ENCODE peak calls at places on chromosomes 13 and 19, in nine cellular contexts. One of them, this sample, is unnamed.

GRCh38 chr13:111541752-111542529 is 221.5 kb downstream of the TEX29 start:
- DNase-seq in uterus: no peak
- DNase-seq in CD4-positive, alpha-beta T cell: no peak
- DNase-seq in tibial nerve: no peak
- DNase-seq in lung: no peak
- DNase-seq in testis: no peak
- DNase-seq in heart right ventricle: no peak
- DNase-seq in Karpas-422: no peak
- DNase-seq in AG04450: no peak
- DNase-seq in this sample: no peak

GRCh38 chr13:22801402-22802003 is 379.3 kb upstream of the SGCG start:
- DNase-seq in uterus: no peak
- DNase-seq in CD4-positive, alpha-beta T cell: no peak
- DNase-seq in tibial nerve: no peak
- DNase-seq in lung: no peak
- DNase-seq in testis: peak; percentile 38
- DNase-seq in heart right ventricle: no peak
- DNase-seq in Karpas-422: peak; percentile 59
- DNase-seq in AG04450: no peak
- DNase-seq in this sample: peak; percentile 8

GRCh38 chr19:11260996-11261395 is 1.3 kb downstream of the DOCK6 start:
- DNase-seq in uterus: no peak
- DNase-seq in CD4-positive, alpha-beta T cell: no peak
- DNase-seq in tibial nerve: no peak
- DNase-seq in lung: no peak
- DNase-seq in testis: no peak
- DNase-seq in heart right ventricle: no peak
- DNase-seq in Karpas-422: peak; percentile 33
- DNase-seq in AG04450: no peak
- DNase-seq in this sample: no peak

GRCh38 chr19:23321953-23322549 is 71.9 kb upstream of the ZNF724 start:
- DNase-seq in uterus: no peak
- DNase-seq in CD4-positive, alpha-beta T cell: no peak
- DNase-seq in tibial nerve: no peak
- DNase-seq in lung: no peak
- DNase-seq in testis: no peak
- DNase-seq in heart right ventricle: no peak
- DNase-seq in Karpas-422: no peak
- DNase-seq in AG04450: no peak
- DNase-seq in this sample: no peak

GRCh38 chr13:46062190-46062589 is 9.6 kb upstream of the ZC3H13 start:
- DNase-seq in uterus: no peak
- DNase-seq in CD4-positive, alpha-beta T cell: no peak
- DNase-seq in tibial nerve: no peak
- DNase-seq in lung: no peak
- DNase-seq in testis: no peak
- DNase-seq in heart right ventricle: no peak
- DNase-seq in Karpas-422: no peak
- DNase-seq in AG04450: no peak
- DNase-seq in this sample: peak; percentile 79

GRCh38 chr13:44765076-44765475 is 188.9 kb upstream of the TSC22D1 start:
- DNase-seq in uterus: no peak
- DNase-seq in CD4-positive, alpha-beta T cell: no peak
- DNase-seq in tibial nerve: no peak
- DNase-seq in lung: no peak
- DNase-seq in testis: no peak
- DNase-seq in heart right ventricle: no peak
- DNase-seq in Karpas-422: no peak
- DNase-seq in AG04450: no peak
- DNase-seq in this sample: no peak

GRCh38 chr13:45807520-45808099 is 43.9 kb downstream of the SIAH3 start:
- DNase-seq in uterus: no peak
- DNase-seq in CD4-positive, alpha-beta T cell: no peak
- DNase-seq in tibial nerve: no peak
- DNase-seq in lung: no peak
- DNase-seq in testis: peak; percentile 53
- DNase-seq in heart right ventricle: peak; percentile 29
- DNase-seq in Karpas-422: peak; percentile 57
- DNase-seq in AG04450: no peak
- DNase-seq in this sample: peak; percentile 65

GRCh38 chr19:50005428-50005827 is 19.7 kb downstream of the VRK3 start:
- DNase-seq in uterus: no peak
- DNase-seq in CD4-positive, alpha-beta T cell: no peak
- DNase-seq in tibial nerve: no peak
- DNase-seq in lung: no peak
- DNase-seq in testis: no peak
- DNase-seq in heart right ventricle: no peak
- DNase-seq in Karpas-422: no peak
- DNase-seq in AG04450: no peak
- DNase-seq in this sample: no peak

GRCh38 chr13:23901365-23901764 is 4.1 kb upstream of the C1QTNF9B start:
- DNase-seq in uterus: no peak
- DNase-seq in CD4-positive, alpha-beta T cell: no peak
- DNase-seq in tibial nerve: no peak
- DNase-seq in lung: no peak
- DNase-seq in testis: no peak
- DNase-seq in heart right ventricle: no peak
- DNase-seq in Karpas-422: no peak
- DNase-seq in AG04450: no peak
- DNase-seq in this sample: peak; percentile 81

GRCh38 chr13:109160887-109161669 is 531.7 kb downstream of the MYO16 start:
- DNase-seq in uterus: no peak
- DNase-seq in CD4-positive, alpha-beta T cell: no peak
- DNase-seq in tibial nerve: no peak
- DNase-seq in lung: no peak
- DNase-seq in testis: no peak
- DNase-seq in heart right ventricle: no peak
- DNase-seq in Karpas-422: peak; percentile 58
- DNase-seq in AG04450: no peak
- DNase-seq in this sample: peak; percentile 85

GRCh38 chr13:95924389-95924994 is 128.7 kb downstream of the UGGT2 start:
- DNase-seq in uterus: no peak
- DNase-seq in CD4-positive, alpha-beta T cell: no peak
- DNase-seq in tibial nerve: no peak
- DNase-seq in lung: no peak
- DNase-seq in testis: no peak
- DNase-seq in heart right ventricle: no peak
- DNase-seq in Karpas-422: no peak
- DNase-seq in AG04450: peak; percentile 47
- DNase-seq in this sample: peak; percentile 68

GRCh38 chr13:39779337-39780270 is 124.1 kb downstream of the COG6 start:
- DNase-seq in uterus: no peak
- DNase-seq in CD4-positive, alpha-beta T cell: peak; percentile 26
- DNase-seq in tibial nerve: no peak
- DNase-seq in lung: no peak
- DNase-seq in testis: no peak
- DNase-seq in heart right ventricle: no peak
- DNase-seq in Karpas-422: no peak
- DNase-seq in AG04450: no peak
- DNase-seq in this sample: no peak

GRCh38 chr19:15934332-15935078 is at the start of gene CYP4F11:
- DNase-seq in uterus: peak; percentile 30
- DNase-seq in CD4-positive, alpha-beta T cell: no peak
- DNase-seq in tibial nerve: no peak
- DNase-seq in lung: no peak
- DNase-seq in testis: peak; percentile 83
- DNase-seq in heart right ventricle: peak; percentile 20
- DNase-seq in Karpas-422: peak; percentile 74
- DNase-seq in AG04450: no peak
- DNase-seq in this sample: no peak

GRCh38 chr13:64793131-64793530 is 2437.0 kb downstream of the PCDH9 start:
- DNase-seq in uterus: no peak
- DNase-seq in CD4-positive, alpha-beta T cell: no peak
- DNase-seq in tibial nerve: no peak
- DNase-seq in lung: no peak
- DNase-seq in testis: no peak
- DNase-seq in heart right ventricle: no peak
- DNase-seq in Karpas-422: no peak
- DNase-seq in AG04450: no peak
- DNase-seq in this sample: no peak

GRCh38 chr19:38831142-38831605 is 420 bp downstream of the ECH1 start:
- DNase-seq in uterus: peak; percentile 63
- DNase-seq in CD4-positive, alpha-beta T cell: no peak
- DNase-seq in tibial nerve: no peak
- DNase-seq in lung: peak; percentile 86
- DNase-seq in testis: peak; percentile 59
- DNase-seq in heart right ventricle: peak; percentile 54
- DNase-seq in Karpas-422: peak; percentile 69
- DNase-seq in AG04450: peak; percentile 82
- DNase-seq in this sample: no peak

GRCh38 chr13:79593611-79594275 is 112.8 kb downstream of the NDFIP2 start:
- DNase-seq in uterus: no peak
- DNase-seq in CD4-positive, alpha-beta T cell: no peak
- DNase-seq in tibial nerve: no peak
- DNase-seq in lung: no peak
- DNase-seq in testis: no peak
- DNase-seq in heart right ventricle: no peak
- DNase-seq in Karpas-422: no peak
- DNase-seq in AG04450: no peak
- DNase-seq in this sample: peak; percentile 92

GRCh38 chr13:101751488-101751887 is 299.0 kb downstream of the ITGBL1 start:
- DNase-seq in uterus: no peak
- DNase-seq in CD4-positive, alpha-beta T cell: no peak
- DNase-seq in tibial nerve: no peak
- DNase-seq in lung: no peak
- DNase-seq in testis: no peak
- DNase-seq in heart right ventricle: no peak
- DNase-seq in Karpas-422: no peak
- DNase-seq in AG04450: peak; percentile 32
- DNase-seq in this sample: peak; percentile 63

GRCh38 chr19:16073481-16073880 is 2.8 kb upstream of the TPM4 start:
- DNase-seq in uterus: no peak
- DNase-seq in CD4-positive, alpha-beta T cell: no peak
- DNase-seq in tibial nerve: no peak
- DNase-seq in lung: no peak
- DNase-seq in testis: no peak
- DNase-seq in heart right ventricle: no peak
- DNase-seq in Karpas-422: no peak
- DNase-seq in AG04450: no peak
- DNase-seq in this sample: no peak

GRCh38 chr13:110396913-110397379 is 89.9 kb downstream of the COL4A2 start:
- DNase-seq in uterus: peak; percentile 94
- DNase-seq in CD4-positive, alpha-beta T cell: no peak
- DNase-seq in tibial nerve: peak; percentile 87
- DNase-seq in lung: peak; percentile 75
- DNase-seq in testis: peak; percentile 89
- DNase-seq in heart right ventricle: peak; percentile 83
- DNase-seq in Karpas-422: no peak
- DNase-seq in AG04450: peak; percentile 100
- DNase-seq in this sample: peak; percentile 67

GRCh38 chr13:90352763-90353162 is 994.7 kb upstream of the MIR17HG start:
- DNase-seq in uterus: no peak
- DNase-seq in CD4-positive, alpha-beta T cell: no peak
- DNase-seq in tibial nerve: no peak
- DNase-seq in lung: no peak
- DNase-seq in testis: no peak
- DNase-seq in heart right ventricle: no peak
- DNase-seq in Karpas-422: no peak
- DNase-seq in AG04450: no peak
- DNase-seq in this sample: no peak

DNA sequence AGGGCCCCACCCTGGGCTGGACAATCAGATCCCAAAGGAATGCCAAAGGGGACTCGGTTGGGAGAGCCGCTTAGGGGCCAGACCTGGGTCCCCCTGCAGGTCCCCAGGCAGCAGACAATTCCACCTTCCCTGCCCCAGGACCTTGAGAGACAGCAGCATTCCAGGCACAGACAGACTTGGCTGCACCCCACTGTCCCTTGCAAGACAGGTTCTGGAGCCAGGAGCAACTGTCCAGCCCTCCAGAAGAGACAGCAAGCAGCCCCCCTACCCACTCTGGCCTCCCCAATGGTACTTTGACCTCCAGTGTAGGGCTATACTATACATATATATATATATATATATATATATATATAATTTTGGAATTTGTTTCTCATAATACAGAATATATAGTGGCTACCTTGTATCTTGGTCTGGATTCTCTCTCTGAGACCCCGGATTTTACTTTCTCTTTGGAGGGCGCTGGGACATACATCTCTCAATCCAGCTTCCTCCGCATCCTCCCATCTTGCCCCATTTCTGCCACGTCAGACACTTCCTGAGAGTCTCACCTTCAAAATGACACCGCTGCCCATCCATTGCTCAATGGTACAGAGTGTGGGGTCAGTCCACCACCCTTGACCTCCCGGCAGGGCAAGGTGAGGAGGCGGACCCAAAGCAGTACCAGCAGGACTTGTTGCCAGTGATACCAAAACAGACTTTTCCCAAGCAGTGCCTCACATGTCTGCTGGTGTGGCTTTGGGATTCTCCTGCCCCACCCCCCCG is 12.7 kb downstream of the SMIM24 start:
- DNase-seq in uterus: peak; percentile 22
- DNase-seq in CD4-positive, alpha-beta T cell: no peak
- DNase-seq in tibial nerve: no peak
- DNase-seq in lung: no peak
- DNase-seq in testis: no peak
- DNase-seq in heart right ventricle: no peak
- DNase-seq in Karpas-422: no peak
- DNase-seq in AG04450: no peak
- DNase-seq in this sample: no peak
- H3K27ac ChIP-seq in uterus: peak overlapping the region; percentile 11
- H3K27ac ChIP-seq in CD4-positive, alpha-beta T cell: no peak overlapping the region
- H3K27ac ChIP-seq in tibial nerve: no peak overlapping the region
- H3K27ac ChIP-seq in lung: no peak overlapping the region
- H3K27ac ChIP-seq in testis: no peak overlapping the region
- H3K27ac ChIP-seq in heart right ventricle: no peak overlapping the region
- H3K27ac ChIP-seq in Karpas-422: no peak overlapping the region
- H3K27ac ChIP-seq in AG04450: no peak overlapping the region
- H3K27ac ChIP-seq in this sample: no peak overlapping the region

GRCh38 chr19:6374179-6374709 is 1.5 kb downstream of the PSPN start:
- DNase-seq in uterus: peak; percentile 39
- DNase-seq in CD4-positive, alpha-beta T cell: no peak
- DNase-seq in tibial nerve: no peak
- DNase-seq in lung: no peak
- DNase-seq in testis: no peak
- DNase-seq in heart right ventricle: no peak
- DNase-seq in Karpas-422: peak; percentile 30
- DNase-seq in AG04450: no peak
- DNase-seq in this sample: no peak
- H3K27ac ChIP-seq in uterus: peak overlapping the region; percentile 97
- H3K27ac ChIP-seq in CD4-positive, alpha-beta T cell: peak overlapping the region; percentile 2
- H3K27ac ChIP-seq in tibial nerve: peak overlapping the region; percentile 99
- H3K27ac ChIP-seq in lung: peak overlapping the region; percentile 26
- H3K27ac ChIP-seq in testis: peak overlapping the region; percentile 26
- H3K27ac ChIP-seq in heart right ventricle: peak overlapping the region; percentile 98
- H3K27ac ChIP-seq in Karpas-422: no peak overlapping the region
- H3K27ac ChIP-seq in AG04450: no peak overlapping the region
- H3K27ac ChIP-seq in this sample: no peak overlapping the region

GRCh38 chr19:1258161-1258492 is 9.7 kb downstream of the MIDN start:
- DNase-seq in uterus: no peak
- DNase-seq in CD4-positive, alpha-beta T cell: no peak
- DNase-seq in tibial nerve: no peak
- DNase-seq in lung: no peak
- DNase-seq in testis: no peak
- DNase-seq in heart right ventricle: no peak
- DNase-seq in Karpas-422: no peak
- DNase-seq in AG04450: no peak
- DNase-seq in this sample: no peak
- H3K27ac ChIP-seq in uterus: peak overlapping the region; percentile 94
- H3K27ac ChIP-seq in CD4-positive, alpha-beta T cell: peak overlapping the region; percentile 52
- H3K27ac ChIP-seq in tibial nerve: peak overlapping the region; percentile 14
- H3K27ac ChIP-seq in lung: peak overlapping the region; percentile 71
- H3K27ac ChIP-seq in testis: peak overlapping the region; percentile 88
- H3K27ac ChIP-seq in heart right ventricle: peak overlapping the region; percentile 100
- H3K27ac ChIP-seq in Karpas-422: peak overlapping the region; percentile 92
- H3K27ac ChIP-seq in AG04450: peak overlapping the region; percentile 68
- H3K27ac ChIP-seq in this sample: no peak overlapping the region

GRCh38 chr13:51278426-51279130 is 56.4 kb downstream of the FAM124A start:
- DNase-seq in uterus: no peak
- DNase-seq in CD4-positive, alpha-beta T cell: no peak
- DNase-seq in tibial nerve: no peak
- DNase-seq in lung: no peak
- DNase-seq in testis: no peak
- DNase-seq in heart right ventricle: no peak
- DNase-seq in Karpas-422: no peak
- DNase-seq in AG04450: no peak
- DNase-seq in this sample: no peak
- H3K27ac ChIP-seq in uterus: peak overlapping the region; percentile 48
- H3K27ac ChIP-seq in CD4-positive, alpha-beta T cell: no peak overlapping the region
- H3K27ac ChIP-seq in tibial nerve: no peak overlapping the region
- H3K27ac ChIP-seq in lung: no peak overlapping the region
- H3K27ac ChIP-seq in testis: no peak overlapping the region
- H3K27ac ChIP-seq in heart right ventricle: no peak overlapping the region
- H3K27ac ChIP-seq in Karpas-422: no peak overlapping the region
- H3K27ac ChIP-seq in AG04450: no peak overlapping the region
- H3K27ac ChIP-seq in this sample: no peak overlapping the region